ENCODE peak calls at places on chromosome 2, in four cellular contexts. L is GM12878, U is spleen, V is IMR-90. Q is an unnamed sample.

GRCh38 chr2:101512993-101513392 is 38.1 kb upstream of the RFX8 start:
- DNase-seq in L (no peak), U (no peak), V (no peak), Q (no peak)

GRCh38 chr2:230048010-230048671 is 20.6 kb downstream of the SLC16A14 start:
- DNase-seq in L (no peak), U (no peak), V (no peak), Q (no peak)

GRCh38 chr2:223853425-223853837 is 16.0 kb upstream of the AP1S3 start:
- DNase-seq in L (no peak), U (no peak), V (peak; percentile 73), Q (no peak)

GRCh38 chr2:207048421-207048820 is 109.1 kb downstream of the CPO start:
- DNase-seq in L (no peak), U (no peak), V (peak; percentile 12), Q (no peak)

GRCh38 chr2:95099910-95100309 is 21.7 kb downstream of the MRPS5 start:
- DNase-seq in L (no peak), U (no peak), V (no peak), Q (no peak)

GRCh38 chr2:86397989-86398388 is 43.2 kb upstream of the KDM3A start:
- DNase-seq in L (no peak), U (no peak), V (no peak), Q (no peak)

GRCh38 chr2:180601016-180601415 is 379.4 kb upstream of the UBE2E3 start:
- DNase-seq in L (no peak), U (no peak), V (no peak), Q (no peak)

GRCh38 chr2:37789988-37790387 is 118.5 kb upstream of the CDC42EP3 start:
- DNase-seq in L (no peak), U (no peak), V (peak; percentile 52), Q (no peak)

GRCh38 chr2:64467463-64467843 is 13.5 kb downstream of the LGALSL start:
- DNase-seq in L (no peak), U (peak; percentile 77), V (no peak), Q (no peak)

GRCh38 chr2:148906136-148906535 is 31.1 kb downstream of the KIF5C start:
- DNase-seq in L (no peak), U (no peak), V (no peak), Q (no peak)

GRCh38 chr2:33104052-33104623 is 157.4 kb downstream of the LTBP1 start:
- DNase-seq in L (no peak), U (no peak), V (peak; percentile 73), Q (no peak)

GRCh38 chr2:112182581-112183034 is 44.4 kb downstream of the FBLN7 start:
- DNase-seq in L (no peak), U (no peak), V (no peak), Q (no peak)

GRCh38 chr2:60350791-60351190 is 202.7 kb downstream of the BCL11A start:
- DNase-seq in L (no peak), U (no peak), V (no peak), Q (no peak)

GRCh38 chr2:105652014-105652796 is 92.5 kb upstream of the NCK2 start:
- DNase-seq in L (no peak), U (no peak), V (no peak), Q (no peak)

GRCh38 chr2:240818543-240819403 is 1.2 kb downstream of the KIF1A start:
- DNase-seq in L (no peak), U (peak; percentile 67), V (no peak), Q (no peak)

GRCh38 chr2:17309741-17310339 is 208.4 kb downstream of the RAD51AP2 start:
- DNase-seq in L (no peak), U (no peak), V (peak; percentile 49), Q (no peak)

GRCh38 chr2:74048147-74048546 is 63.4 kb downstream of the TET3 start:
- DNase-seq in L (no peak), U (no peak), V (no peak), Q (no peak)

GRCh38 chr2:51998890-51999289 is 967.0 kb upstream of the NRXN1 start:
- DNase-seq in L (no peak), U (no peak), V (no peak), Q (no peak)

GRCh38 chr2:37887286-37887685 is 37.8 kb upstream of the RMDN2 start:
- DNase-seq in L (no peak), U (no peak), V (no peak), Q (no peak)

DNA sequence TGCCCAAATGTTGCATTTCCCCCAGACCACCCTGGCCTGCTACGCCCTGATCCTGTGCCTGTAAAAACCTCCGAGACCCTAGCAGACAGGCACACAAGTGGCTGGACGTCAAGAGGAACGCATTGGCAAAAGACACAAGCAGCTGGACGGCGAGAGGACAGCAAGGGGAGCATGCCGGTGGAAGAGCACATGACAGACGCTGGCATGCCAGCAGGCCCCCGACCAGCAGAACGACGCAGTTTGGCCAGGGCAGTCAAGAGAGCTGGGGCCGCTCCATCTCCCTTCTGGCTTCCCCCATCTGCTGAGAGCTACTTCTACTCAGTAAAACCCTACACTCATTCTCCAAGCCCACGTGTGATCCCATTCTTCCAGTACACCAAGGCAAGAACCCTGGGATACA is 42.1 kb downstream of the SAP130 start:
- DNase-seq in L (no peak), U (no peak), V (no peak), Q (no peak)
- H3K36me3 ChIP-seq in L (peaks cover 19% of the 10 kb centered on the region), U (peaks cover 97% of the 10 kb centered on the region), V (peaks cover 44% of the 10 kb centered on the region), Q (peaks cover 93% of the 10 kb centered on the region)

DNA sequence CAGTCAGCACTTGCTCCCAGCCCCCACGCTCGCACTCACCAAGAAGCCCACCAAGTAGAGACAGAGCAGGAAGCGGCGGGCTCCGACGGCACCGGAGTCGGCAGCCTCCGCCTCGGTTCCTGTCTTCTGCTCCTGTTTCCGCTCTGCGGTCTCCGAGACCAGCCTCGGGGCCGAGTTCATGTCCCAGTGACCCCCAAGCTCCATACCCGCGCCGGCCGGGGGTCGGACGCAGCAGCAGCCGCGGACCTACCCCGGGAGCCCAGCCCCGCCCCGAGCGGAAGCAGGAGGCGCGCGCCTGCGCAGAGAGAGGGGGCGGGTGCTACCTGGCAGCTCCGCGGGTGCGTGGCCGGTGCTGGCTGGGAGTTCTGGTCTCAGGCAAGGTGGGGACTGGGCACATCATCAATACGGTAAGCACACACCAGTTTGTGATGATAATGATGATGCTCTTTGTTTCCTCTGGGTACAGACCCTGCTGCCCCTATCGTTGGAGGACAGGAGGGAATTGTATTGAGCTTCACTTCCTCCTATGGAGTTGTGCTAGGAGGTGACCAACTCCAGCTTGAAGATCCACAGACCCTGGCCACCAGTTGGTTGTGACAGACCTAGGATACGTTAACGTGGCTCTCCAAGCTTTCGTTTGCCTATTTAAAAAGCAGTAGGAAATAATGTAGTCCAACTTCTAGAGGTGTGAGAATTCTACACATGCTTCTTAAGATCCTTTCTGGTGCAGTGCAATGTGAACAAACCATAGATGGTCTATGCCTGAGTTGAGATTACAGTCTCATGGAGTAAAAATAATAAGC is 25.0 kb upstream of the TMEM182 start:
- DNase-seq in L (no peak), U (peak; percentile 97), V (peak; percentile 39), Q (peak; percentile 3)
- TF ChIP-seq POLR2A in L (peak; percentile 90), U (no peak), V (no peak), Q (peak; percentile 76)

DNA sequence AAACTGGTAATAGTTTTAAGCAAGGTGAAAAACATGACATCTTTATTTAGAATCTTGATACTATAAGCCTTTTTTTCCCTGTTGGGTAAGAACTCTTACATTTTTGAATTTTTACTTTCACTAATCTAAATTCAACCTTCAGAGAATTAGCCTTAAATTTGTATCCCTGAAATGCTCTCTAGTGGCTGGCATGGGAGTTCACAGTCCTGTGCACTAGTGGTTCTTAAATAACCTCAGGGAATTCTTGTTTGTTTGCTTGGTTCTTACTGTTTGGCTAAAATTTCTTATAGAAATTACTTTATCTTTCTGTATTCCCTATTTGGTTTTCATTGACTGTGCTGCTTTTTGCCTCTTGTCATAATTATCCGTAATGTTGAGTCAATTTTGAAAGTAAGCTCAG is 391.2 kb upstream of the FIGN start:
- DNase-seq in L (no peak), U (no peak), V (no peak), Q (no peak)
- TF ChIP-seq CTCF in L (no peak), U (no peak), V (no peak), Q (no peak)

GRCh38 chr2:27220091-27220490 is 2.9 kb downstream of the CAD start:
- DNase-seq in L (no peak), U (no peak), V (no peak), Q (no peak)

GRCh38 chr2:27223416-27223815 is 6.2 kb downstream of the CAD start:
- DNase-seq in L (no peak), U (peak; percentile 53), V (no peak), Q (no peak)

GRCh38 chr2:27218614-27219013 is 1.4 kb downstream of the CAD start:
- DNase-seq in L (no peak), U (no peak), V (no peak), Q (no peak)

GRCh38 chr2:27222407-27222806 is 5.2 kb downstream of the CAD start:
- DNase-seq in L (no peak), U (peak; percentile 60), V (no peak), Q (no peak)

DNA sequence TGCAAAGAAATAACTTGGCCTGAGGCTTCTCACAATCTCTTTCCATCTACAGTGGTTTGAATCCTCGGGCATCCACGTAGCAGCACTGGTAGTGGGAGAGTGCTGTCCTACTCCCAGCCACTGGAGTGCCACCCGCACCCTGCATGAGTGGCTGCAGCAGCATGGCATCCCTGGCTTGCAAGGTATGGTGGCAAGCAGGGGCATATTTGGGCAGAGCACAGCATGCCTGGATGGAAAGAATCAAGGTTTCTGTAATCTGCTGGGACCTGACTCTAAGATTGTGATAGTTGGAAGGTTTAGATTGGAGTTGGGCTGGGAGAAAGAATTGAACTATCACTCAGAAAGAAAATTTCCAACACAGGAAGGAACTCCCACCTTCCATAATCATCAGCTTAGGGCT is 4.0 kb downstream of the CAD start:
- DNase-seq in L (no peak), U (no peak), V (no peak), Q (no peak)
- H3K36me3 ChIP-seq in L (peaks cover 22% of the 10 kb centered on the region), U (peaks cover 77% of the 10 kb centered on the region), V (peaks cover 45% of the 10 kb centered on the region), Q (peaks cover 17% of the 10 kb centered on the region)

GRCh38 chr2:145801210-145801609 is 1281.3 kb upstream of the ZEB2 start:
- DNase-seq in L (no peak), U (no peak), V (no peak), Q (no peak)

GRCh38 chr2:145800201-145801091 is 1280.5 kb upstream of the ZEB2 start:
- DNase-seq in L (no peak), U (no peak), V (no peak), Q (no peak)

GRCh38 chr2:145797692-145798091 is 1277.8 kb upstream of the ZEB2 start:
- DNase-seq in L (no peak), U (no peak), V (no peak), Q (no peak)

GRCh38 chr2:145799595-145800108 is 1279.7 kb upstream of the ZEB2 start:
- DNase-seq in L (no peak), U (no peak), V (no peak), Q (no peak)

DNA sequence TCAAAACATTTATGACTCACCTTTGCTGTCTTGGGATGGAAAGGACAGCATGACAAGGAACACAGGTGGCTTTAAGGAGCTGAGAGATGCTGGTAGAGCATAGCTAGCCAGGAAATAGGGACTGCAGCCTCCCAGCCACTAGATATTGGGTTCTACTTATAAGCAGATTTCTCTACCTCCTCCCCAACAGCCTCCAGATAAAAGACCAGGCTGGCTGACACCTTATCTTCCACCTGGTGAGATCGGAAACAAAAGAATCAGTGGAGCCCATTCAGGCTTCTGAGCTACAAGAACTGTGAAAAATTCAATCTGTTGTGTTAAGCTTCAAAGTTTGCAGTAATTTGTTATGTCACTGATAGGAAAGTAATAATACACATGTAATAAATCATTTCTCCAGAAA is 1278.5 kb upstream of the ZEB2 start:
- DNase-seq in L (no peak), U (no peak), V (no peak), Q (no peak)
- TF ChIP-seq POLR2A in L (no peak), U (no peak), V (no peak), Q (no peak)

GRCh38 chr2:196808281-196808680 is 874 bp downstream of the C2orf66 start:
- DNase-seq in L (no peak), U (no peak), V (no peak), Q (no peak)
- TF ChIP-seq CTCF in L (no peak), U (no peak), V (no peak), Q (no peak)

Q was measured in esophagus squamous epithelium.